ENCODE peak calls at places on chromosomes 4 and X, in ten cellular contexts. Y, X, Q, B, K, E, D, I, A and F are unnamed samples.

GRCh38 chrX:51759055-51759454 is 15.8 kb downstream of the GSPT2 start:
- DNase-seq in D (no peak), I (no peak), E (no peak), A (no peak), Y (no peak), Q (no peak), X (peak; percentile 4), B (no peak), K (no peak), F (no peak)

GRCh38 chrX:30228526-30228925 is 1.9 kb upstream of the MAGEB3 start:
- DNase-seq in Q (no peak), E (no peak), B (no peak), A (no peak), D (no peak), K (no peak), X (no peak), I (no peak), Y (no peak), F (no peak)

GRCh38 chr4:3371581-3372001 is 70.2 kb upstream of the HGFAC start:
- DNase-seq in A (no peak), Q (no peak), K (no peak), Y (no peak), I (no peak), E (no peak), X (no peak), B (no peak), D (no peak), F (no peak)

GRCh38 chrX:3728454-3728853 is 15.0 kb upstream of the PRKX start:
- DNase-seq in D (no peak), Y (no peak), I (no peak), E (no peak), B (no peak), Q (no peak), K (no peak), X (no peak), A (peak; percentile 76), F (no peak)

GRCh38 chr4:55398461-55398860 is 2.7 kb downstream of the TMEM165 start:
- DNase-seq in Y (no peak), K (no peak), A (peak; percentile 61), I (no peak), E (no peak), B (no peak), Q (no peak), X (no peak), D (no peak), F (no peak)

GRCh38 chr4:140238353-140239041 is 84.5 kb upstream of the MAML3 start:
- DNase-seq in I (no peak), A (peak; percentile 77), K (peak; percentile 84), Y (no peak), D (no peak), X (peak; percentile 43), Q (peak; percentile 87), E (peak; percentile 38), B (peak; percentile 98), F (no peak)

GRCh38 chrX:24245201-24245600 is 68.7 kb downstream of the SUPT20HL2 start:
- DNase-seq in X (no peak), B (no peak), E (no peak), D (no peak), A (peak; percentile 83), K (no peak), I (no peak), Q (no peak), Y (no peak), F (no peak)

GRCh38 chr4:107035711-107036601 is at the start of gene DKK2:
- DNase-seq in K (peak; percentile 10), D (no peak), I (no peak), X (peak; percentile 16), Q (no peak), B (no peak), A (peak; percentile 61), Y (peak; percentile 45), E (peak; percentile 54), F (no peak)

GRCh38 chr4:29553842-29554241 is 1166.3 kb upstream of the PCDH7 start:
- DNase-seq in X (no peak), I (no peak), E (peak; percentile 43), Y (no peak), K (no peak), D (no peak), B (no peak), Q (no peak), A (peak; percentile 33), F (no peak)

GRCh38 chrX:138856881-138857280 is 145.4 kb upstream of the FGF13 start:
- DNase-seq in I (no peak), E (no peak), Q (no peak), D (no peak), K (no peak), B (no peak), Y (no peak), X (no peak), A (no peak), F (no peak)

GRCh38 chrX:26783512-26784225 is 567.7 kb downstream of the MAGEB5 start:
- DNase-seq in D (no peak), B (no peak), A (peak; percentile 41), Y (no peak), E (peak; percentile 41), X (no peak), Q (no peak), I (peak; percentile 4), K (no peak), F (no peak)

GRCh38 chr4:97453186-97453585 is 690.1 kb downstream of the STPG2 start:
- DNase-seq in A (no peak), K (no peak), B (no peak), I (no peak), X (no peak), Q (no peak), E (no peak), D (no peak), Y (no peak), F (no peak)

GRCh38 chrX:8025705-8026104 is 98.5 kb upstream of the PNPLA4 start:
- DNase-seq in A (no peak), Y (no peak), X (no peak), I (no peak), E (no peak), K (no peak), B (no peak), Q (no peak), D (no peak), F (no peak)

GRCh38 chr4:71680706-71681105 is 103.2 kb downstream of the GC start:
- DNase-seq in X (no peak), E (no peak), Y (no peak), K (no peak), I (no peak), A (no peak), B (no peak), Q (no peak), D (no peak), F (no peak)

GRCh38 chr4:86181585-86181984 is 178.3 kb downstream of the MAPK10 start:
- DNase-seq in Q (no peak), X (no peak), K (no peak), E (no peak), Y (no peak), B (no peak), D (no peak), A (peak; percentile 82), I (no peak), F (no peak)

GRCh38 chr4:77711469-77711868 is 105.8 kb downstream of the CXCL13 start:
- DNase-seq in X (no peak), B (no peak), A (no peak), K (no peak), Y (no peak), Q (no peak), D (no peak), E (no peak), I (no peak), F (no peak)

GRCh38 chrX:139831689-139832456 is 101.0 kb downstream of the ATP11C start:
- DNase-seq in Q (no peak), E (no peak), X (no peak), B (no peak), Y (peak; percentile 16), K (no peak), I (no peak), A (peak; percentile 51), D (no peak), F (no peak)